ENCODE peak calls at places on chromosomes 4 and X, in ten cellular contexts. Y, O, I, U, L, A, S, Q, M and J are unnamed samples. For H3K36me3, the result is how much of the 10 kb centered on the place peaks cover.

GRCh38 chr4:53545942-53546581 is 45.2 kb downstream of the LNX1 start:
- DNase-seq in Y (no peak), O (no peak), I (no peak), U (no peak), L (no peak), A (no peak), S (no peak), Q (no peak), M (peak), J (no peak)

GRCh38 chr4:86556791-86557415 is 37.2 kb upstream of the PTPN13 start:
- DNase-seq in Y (no peak), O (no peak), I (no peak), U (peak), L (no peak), A (no peak), S (no peak), Q (no peak), M (no peak), J (no peak)

GRCh38 chr4:169345207-169345788 is 74.5 kb upstream of the SH3RF1 start:
- DNase-seq in Y (no peak), O (no peak), I (no peak), U (peak), L (no peak), A (no peak), S (no peak), Q (no peak), M (no peak), J (no peak)

GRCh38 chr4:8555716-8556115 is 24.5 kb upstream of the GPR78 start:
- DNase-seq in Y (no peak), O (no peak), I (no peak), U (no peak), L (no peak), A (no peak), S (peak), Q (no peak), M (no peak), J (no peak)

GRCh38 chr4:70405765-70406164 is 8.0 kb downstream of the OPRPN start:
- DNase-seq in Y (no peak), O (no peak), I (no peak), U (no peak), L (no peak), A (no peak), S (no peak), Q (no peak), M (no peak), J (no peak)

GRCh38 chrX:70196961-70197805 is 19.9 kb downstream of the DGAT2L6 start:
- DNase-seq in Y (peak), O (peak), I (no peak), U (no peak), L (peak), A (no peak), S (no peak), Q (peak), M (peak), J (peak)

GRCh38 chr4:81452452-81453011 is 19.2 kb downstream of the RASGEF1B start:
- DNase-seq in Y (no peak), O (no peak), I (no peak), U (peak), L (no peak), A (no peak), S (no peak), Q (no peak), M (no peak), J (no peak)

GRCh38 chr4:33160126-33160525 is 2440.0 kb downstream of the PCDH7 start:
- DNase-seq in Y (peak), O (no peak), I (no peak), U (no peak), L (no peak), A (no peak), S (no peak), Q (no peak), M (no peak), J (no peak)

GRCh38 chrX:153539171-153539978 is 21.9 kb downstream of the ATP2B3 start:
- DNase-seq in Y (peak), O (peak), I (peak), U (no peak), L (peak), A (peak), S (peak), Q (peak), M (peak), J (peak)

GRCh38 chr4:151830168-151830567 is 69.4 kb upstream of the GATB start:
- DNase-seq in Y (no peak), O (no peak), I (no peak), U (no peak), L (no peak), A (no peak), S (no peak), Q (no peak), M (no peak), J (no peak)

GRCh38 chr4:128856246-128856645 is 46.7 kb downstream of the JADE1 start:
- DNase-seq in Y (no peak), O (no peak), I (no peak), U (no peak), L (no peak), A (no peak), S (no peak), Q (no peak), M (no peak), J (no peak)

GRCh38 chr4:147863808-147864472 is 132.1 kb downstream of the ARHGAP10 start:
- DNase-seq in Y (no peak), O (no peak), I (peak), U (no peak), L (no peak), A (no peak), S (no peak), Q (peak), M (no peak), J (no peak)

GRCh38 chr4:165204462-165204830 is 2.9 kb upstream of the KLHL2 start:
- DNase-seq in Y (no peak), O (no peak), I (no peak), U (peak), L (no peak), A (no peak), S (no peak), Q (no peak), M (no peak), J (no peak)

GRCh38 chrX:2712428-2712827 is 21.3 kb downstream of the CD99 start:
- DNase-seq in Y (no peak), O (no peak), I (no peak), U (no peak), L (no peak), A (no peak), S (no peak), Q (no peak), M (no peak), J (no peak)

GRCh38 chr4:153267013-153267412 is 62.8 kb downstream of the TRIM2 start:
- DNase-seq in Y (no peak), O (no peak), I (no peak), U (peak), L (no peak), A (no peak), S (no peak), Q (no peak), M (peak), J (no peak)

GRCh38 chr4:153269223-153269990 is 65.2 kb downstream of the TRIM2 start:
- DNase-seq in Y (no peak), O (no peak), I (no peak), U (no peak), L (no peak), A (no peak), S (no peak), Q (no peak), M (no peak), J (no peak)

GRCh38 chr4:153265311-153266047 is 61.2 kb downstream of the TRIM2 start:
- DNase-seq in Y (no peak), O (no peak), I (no peak), U (no peak), L (no peak), A (no peak), S (no peak), Q (no peak), M (no peak), J (no peak)

GRCh38 chr4:153270361-153270760 is 66.1 kb downstream of the TRIM2 start:
- DNase-seq in Y (no peak), O (no peak), I (no peak), U (no peak), L (no peak), A (no peak), S (no peak), Q (no peak), M (no peak), J (no peak)

DNA sequence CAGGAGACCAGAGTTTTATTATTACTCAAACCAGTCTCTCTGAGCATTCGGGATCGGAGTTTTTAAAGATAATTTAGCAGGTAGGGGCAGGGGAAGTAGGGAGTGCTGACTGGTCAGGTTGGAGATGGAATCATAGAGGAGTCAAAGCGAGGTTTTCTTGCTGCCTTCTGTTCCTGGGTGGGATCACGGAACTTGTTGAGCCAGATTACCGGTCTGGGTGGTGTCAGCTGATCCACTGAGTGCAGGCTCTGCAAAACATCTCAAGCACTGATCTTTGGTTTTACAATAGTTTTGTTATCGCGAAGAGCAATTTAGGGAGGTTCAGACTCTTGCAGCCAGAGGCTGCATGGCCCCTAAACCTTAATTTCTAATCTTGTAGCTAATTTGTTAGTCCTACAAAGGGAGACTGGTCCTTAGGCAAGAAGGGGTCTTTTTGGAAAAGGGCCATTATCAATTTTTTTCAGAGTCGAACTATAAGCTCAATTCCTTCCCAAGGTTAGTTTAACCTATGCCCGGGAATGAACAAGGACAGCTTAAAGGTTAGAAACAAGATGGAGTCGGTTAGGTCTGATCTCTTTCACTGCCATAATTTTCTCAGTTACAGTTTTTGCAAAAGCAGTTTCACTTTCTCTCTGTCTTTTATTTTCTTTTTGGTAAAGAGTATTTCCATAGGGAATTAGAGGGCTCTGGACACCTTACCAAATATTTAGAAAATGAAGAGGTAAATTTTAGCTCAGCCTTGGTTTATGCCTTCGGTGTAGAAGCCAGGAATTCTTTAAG is 63.9 kb downstream of the TRIM2 start:
- DNase-seq in Y (no peak), O (no peak), I (no peak), U (no peak), L (no peak), A (no peak), S (no peak), Q (no peak), M (no peak), J (no peak)
- H3K36me3 ChIP-seq in Y (under half), O (under half), I (under half), U (under half), L (under half), A (under half), S (under half), Q (under half), M (under half), J (under half)

GRCh38 chr4:88075336-88075735 is 67.9 kb downstream of the PKD2 start:
- DNase-seq in Y (no peak), O (no peak), I (no peak), U (no peak), L (no peak), A (no peak), S (no peak), Q (no peak), M (no peak), J (no peak)
- H3K36me3 ChIP-seq in Y (under half), O (under half), I (half or more), U (under half), L (under half), A (half or more), S (under half), Q (under half), M (under half), J (under half)

DNA sequence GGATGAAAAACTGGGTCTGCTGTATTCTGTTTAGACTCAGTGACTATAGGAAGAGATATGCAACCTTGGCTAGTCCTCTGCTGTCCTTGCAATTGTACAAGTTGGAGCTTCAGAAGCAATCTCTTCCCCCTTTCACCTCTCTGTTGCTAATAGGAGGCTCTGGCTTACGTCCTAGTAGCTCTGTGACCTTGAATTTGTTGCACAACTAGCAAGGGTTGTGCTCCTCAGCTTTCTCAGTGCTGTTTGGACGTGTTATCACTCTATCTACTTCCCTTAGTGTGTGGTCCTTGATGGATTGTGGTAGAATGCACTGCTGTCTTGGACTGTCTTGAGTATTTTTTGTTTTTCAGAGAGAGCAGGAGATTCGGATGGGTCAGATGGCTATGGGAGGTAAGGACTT is 3.4 kb upstream of the ITGB1BP2 start:
- DNase-seq in Y (no peak), O (no peak), I (no peak), U (no peak), L (no peak), A (no peak), S (no peak), Q (no peak), M (no peak), J (no peak)
- H3K36me3 ChIP-seq in Y (under half), O (under half), I (half or more), U (under half), L (under half), A (half or more), S (under half), Q (under half), M (under half), J (half or more)

GRCh38 chr4:113509851-113510250 is 251.7 kb downstream of the CAMK2D start:
- DNase-seq in Y (no peak), O (no peak), I (no peak), U (no peak), L (no peak), A (no peak), S (no peak), Q (no peak), M (no peak), J (no peak)

GRCh38 chr4:113511944-113512343 is 249.6 kb downstream of the CAMK2D start:
- DNase-seq in Y (no peak), O (no peak), I (no peak), U (no peak), L (no peak), A (no peak), S (no peak), Q (no peak), M (no peak), J (no peak)

GRCh38 chr4:113512880-113513279 is 248.7 kb downstream of the CAMK2D start:
- DNase-seq in Y (no peak), O (no peak), I (no peak), U (no peak), L (no peak), A (no peak), S (peak), Q (no peak), M (no peak), J (no peak)

DNA sequence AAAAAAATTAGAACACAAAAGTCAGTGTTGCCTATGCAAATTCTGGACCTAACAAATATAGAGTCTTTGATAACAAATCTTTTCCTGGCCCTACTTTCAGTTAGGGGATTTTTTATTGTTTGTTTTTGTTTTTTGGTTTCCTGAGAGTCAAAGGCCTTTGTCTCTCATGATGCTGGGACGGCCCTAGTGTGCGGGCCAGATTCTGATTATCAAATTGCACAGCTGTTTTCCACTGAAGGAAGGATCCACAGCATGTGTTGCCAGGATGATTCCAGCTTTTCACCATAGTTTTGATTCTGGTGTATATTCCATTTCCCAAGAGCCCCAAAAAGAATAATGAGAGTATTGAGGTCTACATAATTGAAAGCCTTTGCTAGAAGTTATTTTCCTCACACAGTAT is 248.2 kb downstream of the CAMK2D start:
- DNase-seq in Y (no peak), O (no peak), I (no peak), U (no peak), L (no peak), A (no peak), S (no peak), Q (no peak), M (no peak), J (no peak)
- H3K36me3 ChIP-seq in Y (under half), O (under half), I (half or more), U (under half), L (under half), A (half or more), S (under half), Q (under half), M (under half), J (under half)

DNA sequence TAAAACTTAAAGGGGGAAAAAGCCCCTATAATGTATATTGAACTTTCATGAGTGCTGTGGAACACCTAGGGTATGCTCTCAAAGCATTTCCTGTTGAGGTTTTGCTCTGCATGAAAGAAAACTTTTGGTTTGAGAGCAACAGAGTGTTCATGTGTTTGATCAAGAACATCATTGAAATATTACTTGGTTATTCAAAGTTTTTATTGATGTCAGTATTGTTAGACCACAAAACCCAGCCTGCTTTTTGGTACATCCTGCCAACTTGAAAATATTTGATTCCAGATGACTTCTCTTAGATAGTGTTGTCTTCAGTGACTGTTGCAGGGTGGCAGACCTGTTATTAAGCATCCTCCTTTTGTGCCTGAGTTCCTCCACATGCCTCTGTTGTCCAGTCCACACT is 68.0 kb downstream of the N4BP2 start:
- DNase-seq in Y (no peak), O (peak), I (no peak), U (no peak), L (no peak), A (no peak), S (no peak), Q (no peak), M (no peak), J (peak)
- H3K36me3 ChIP-seq in Y (under half), O (under half), I (under half), U (under half), L (under half), A (under half), S (under half), Q (under half), M (under half), J (under half)

GRCh38 chr4:7017446-7018048 is 25.6 kb upstream of the TADA2B start:
- DNase-seq in Y (no peak), O (no peak), I (no peak), U (no peak), L (no peak), A (no peak), S (no peak), Q (peak), M (no peak), J (no peak)

GRCh38 chr4:7019367-7019766 is 23.8 kb upstream of the TADA2B start:
- DNase-seq in Y (no peak), O (no peak), I (no peak), U (no peak), L (no peak), A (no peak), S (no peak), Q (no peak), M (no peak), J (no peak)

GRCh38 chr4:7020290-7020689 is 22.9 kb upstream of the TADA2B start:
- DNase-seq in Y (peak), O (no peak), I (no peak), U (no peak), L (no peak), A (no peak), S (no peak), Q (no peak), M (no peak), J (no peak)

GRCh38 chr4:7016512-7016911 is 26.7 kb upstream of the TADA2B start:
- DNase-seq in Y (no peak), O (no peak), I (no peak), U (no peak), L (no peak), A (no peak), S (no peak), Q (peak), M (no peak), J (no peak)

GRCh38 chr4:7018281-7018680 is 24.9 kb upstream of the TADA2B start:
- DNase-seq in Y (no peak), O (no peak), I (no peak), U (no peak), L (no peak), A (no peak), S (no peak), Q (peak), M (no peak), J (no peak)
- H3K36me3 ChIP-seq in Y (under half), O (half or more), I (half or more), U (under half), L (half or more), A (half or more), S (under half), Q (under half), M (under half), J (half or more)